ENCODE peak calls at places on chromosomes 12 and 14, in four cellular contexts. S is hepatocyte, E is mammary epithelial cell, J is fibroblast of lung. T is an unnamed sample.

GRCh38 chr12:1391722-1392121 is 202.7 kb downstream of the FBXL14 start:
- DNase-seq in S (no peak), E (peak), J (no peak), T (no peak)

GRCh38 chr14:23449314-23449713 is 13.9 kb upstream of the MYH7 start:
- DNase-seq in S (no peak), E (no peak), J (no peak), T (no peak)

GRCh38 chr12:32302218-32302826 is 97.0 kb upstream of the FGD4 start:
- DNase-seq in S (peak), E (peak), J (no peak), T (no peak)

GRCh38 chr14:28952707-28953106 is 186.1 kb downstream of the FOXG1 start:
- DNase-seq in S (no peak), E (no peak), J (no peak), T (no peak)

GRCh38 chr12:164207-164606 is 49.8 kb downstream of the SLC6A12 start:
- DNase-seq in S (peak), E (no peak), J (no peak), T (no peak)

GRCh38 chr12:47748507-47748828 is 10.2 kb downstream of the RAPGEF3 start:
- DNase-seq in S (no peak), E (no peak), J (no peak), T (no peak)

GRCh38 chr14:61281186-61281676 is at the start of gene TMEM30B:
- DNase-seq in S (peak), E (peak), J (no peak), T (no peak)

GRCh38 chr12:61750604-61751003 is 509.6 kb upstream of the USP15 start:
- DNase-seq in S (no peak), E (no peak), J (no peak), T (no peak)

GRCh38 chr12:33994857-33995808 is 27.2 kb upstream of the ALG10 start:
- DNase-seq in S (no peak), E (peak), J (no peak), T (no peak)

GRCh38 chr12:122021193-122021821 is 377 bp upstream of the BCL7A start:
- DNase-seq in S (peak), E (no peak), J (no peak), T (no peak)

GRCh38 chr12:87025976-87026375 is 769.8 kb upstream of the MGAT4C start:
- DNase-seq in S (no peak), E (peak), J (peak), T (peak)

GRCh38 chr14:68981124-68981523 is 2.0 kb upstream of the ACTN1 start:
- DNase-seq in S (no peak), E (no peak), J (no peak), T (no peak)

GRCh38 chr14:20732477-20732876 is 13.2 kb upstream of the EDDM3A start:
- DNase-seq in S (no peak), E (no peak), J (no peak), T (no peak)

GRCh38 chr14:61713724-61714437 is 18.6 kb downstream of the HIF1A start:
- DNase-seq in S (no peak), E (no peak), J (no peak), T (no peak)

GRCh38 chr12:67482751-67483661 is 165.5 kb upstream of the DYRK2 start:
- DNase-seq in S (peak), E (peak), J (peak), T (peak)

GRCh38 chr12:19066471-19067001 is 63.0 kb upstream of the PLEKHA5 start:
- DNase-seq in S (peak), E (no peak), J (no peak), T (no peak)

GRCh38 chr12:114746297-114747074 is 62.5 kb upstream of the TBX3 start:
- DNase-seq in S (no peak), E (no peak), J (no peak), T (no peak)

GRCh38 chr12:93825501-93825888 is 148.3 kb downstream of the CRADD start:
- DNase-seq in S (no peak), E (no peak), J (no peak), T (no peak)

GRCh38 chr12:99984271-99985128 is at the start of gene ANKS1B:
- DNase-seq in S (peak), E (peak), J (peak), T (no peak)

GRCh38 chr12:132406498-132407461 is 77.4 kb upstream of the GALNT9 start:
- DNase-seq in S (no peak), E (no peak), J (no peak), T (no peak)

GRCh38 chr12:28082101-28082500 is 108.2 kb upstream of the CCDC91 start:
- DNase-seq in S (no peak), E (no peak), J (no peak), T (no peak)

GRCh38 chr12:8697120-8697475 is 693 bp upstream of the RIMKLB start:
- DNase-seq in S (peak), E (peak), J (peak), T (no peak)

GRCh38 chr12:54370218-54370730 is 6.0 kb upstream of the GPR84 start:
- DNase-seq in S (peak), E (peak), J (peak), T (no peak)

GRCh38 chr12:45721374-45721773 is 8.1 kb upstream of the ARID2 start:
- DNase-seq in S (no peak), E (no peak), J (no peak), T (no peak)

GRCh38 chr12:77152623-77153193 is 87.3 kb upstream of the E2F7 start:
- DNase-seq in S (peak), E (peak), J (peak), T (no peak)

GRCh38 chr14:54396493-54397335 is at the start of gene CDKN3:
- DNase-seq in S (peak), E (peak), J (peak), T (peak)

GRCh38 chr12:132617822-132618682 is 524 bp upstream of the P2RX2 start:
- DNase-seq in S (no peak), E (no peak), J (no peak), T (no peak)

GRCh38 chr14:104550849-104551728 is 28.5 kb upstream of the C14orf180 start:
- DNase-seq in S (no peak), E (no peak), J (no peak), T (no peak)

GRCh38 chr12:29102739-29103138 is 46.3 kb upstream of the FAR2 start:
- DNase-seq in S (no peak), E (no peak), J (no peak), T (no peak)

GRCh38 chr12:51591020-51591901 is at the start of gene SCN8A:
- DNase-seq in S (peak), E (no peak), J (peak), T (no peak)

GRCh38 chr14:61355892-61356325 is 34.5 kb downstream of the PRKCH start:
- DNase-seq in S (peak), E (peak), J (peak), T (no peak)

GRCh38 chr12:10214131-10214876 is 1.6 kb downstream of the GABARAPL1 start:
- DNase-seq in S (peak), E (peak), J (peak), T (no peak)

GRCh38 chr12:52805000-52805399 is 8.9 kb downstream of the KRT4 start:
- DNase-seq in S (no peak), E (no peak), J (no peak), T (no peak)

DNA sequence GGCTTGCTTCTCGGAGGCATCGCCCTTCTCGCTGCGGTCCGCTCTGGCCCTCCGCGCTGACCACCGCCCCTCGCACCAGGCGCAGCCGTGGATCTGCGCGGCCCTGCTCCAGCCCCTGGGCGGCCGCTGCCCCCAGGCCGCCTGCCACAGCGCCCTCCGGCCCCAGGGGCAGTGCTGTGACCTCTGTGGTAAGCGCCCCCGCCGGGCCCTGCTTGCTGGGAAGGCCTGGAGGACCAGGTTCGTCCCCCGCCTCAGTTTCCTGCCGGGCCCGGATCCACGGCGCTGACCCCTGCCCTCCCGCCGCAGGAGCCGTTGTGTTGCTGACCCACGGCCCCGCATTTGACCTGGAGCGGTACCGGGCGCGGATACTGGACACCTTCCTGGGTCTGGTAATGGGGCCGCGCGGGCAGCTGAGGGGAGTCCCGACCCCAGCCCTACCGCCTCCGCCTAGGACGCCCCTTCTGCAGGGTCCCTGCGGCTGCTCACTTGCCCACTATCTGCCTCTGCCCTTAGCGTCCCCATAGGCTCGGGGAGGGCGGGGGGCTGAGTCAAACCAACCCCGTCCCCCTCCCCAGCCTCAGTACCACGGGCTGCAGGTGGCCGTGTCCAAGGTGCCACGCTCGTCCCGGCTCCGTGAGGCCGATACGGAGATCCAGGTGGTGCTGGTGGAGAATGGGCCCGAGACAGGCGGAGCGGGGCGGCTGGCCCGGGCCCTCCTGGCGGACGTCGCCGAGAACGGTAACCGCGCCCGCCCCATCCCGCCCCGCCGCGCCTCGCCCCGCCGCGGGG is 7.1 kb downstream of the AMN start:
- DNase-seq in S (peak), E (no peak), J (no peak), T (no peak)
- TF ChIP-seq EZH2 in S (peak), E (peak), J (peak), T (no peak)

DNA sequence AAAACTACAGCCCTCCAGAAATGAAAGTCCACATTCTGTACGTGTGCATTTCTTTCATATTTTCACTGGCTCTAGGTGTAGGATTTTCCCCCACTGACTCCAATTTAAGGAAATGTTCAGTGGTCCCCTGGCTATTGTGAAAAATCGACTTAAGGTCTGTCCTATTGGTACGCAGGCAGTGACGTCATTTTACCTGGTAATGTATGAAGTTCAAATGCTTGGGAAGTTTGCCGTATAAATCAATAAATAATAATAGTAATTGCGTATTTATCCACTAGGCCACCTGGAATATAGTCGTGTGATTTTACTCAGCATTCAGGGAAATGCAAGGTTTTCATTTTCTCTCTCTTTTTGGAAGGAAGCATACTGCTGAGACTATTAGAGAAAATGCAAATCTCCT is 107.1 kb downstream of the EXOC5 start:
- DNase-seq in S (no peak), E (no peak), J (no peak), T (no peak)
- TF ChIP-seq EZH2 in S (no peak), E (no peak), J (no peak), T (no peak)

DNA sequence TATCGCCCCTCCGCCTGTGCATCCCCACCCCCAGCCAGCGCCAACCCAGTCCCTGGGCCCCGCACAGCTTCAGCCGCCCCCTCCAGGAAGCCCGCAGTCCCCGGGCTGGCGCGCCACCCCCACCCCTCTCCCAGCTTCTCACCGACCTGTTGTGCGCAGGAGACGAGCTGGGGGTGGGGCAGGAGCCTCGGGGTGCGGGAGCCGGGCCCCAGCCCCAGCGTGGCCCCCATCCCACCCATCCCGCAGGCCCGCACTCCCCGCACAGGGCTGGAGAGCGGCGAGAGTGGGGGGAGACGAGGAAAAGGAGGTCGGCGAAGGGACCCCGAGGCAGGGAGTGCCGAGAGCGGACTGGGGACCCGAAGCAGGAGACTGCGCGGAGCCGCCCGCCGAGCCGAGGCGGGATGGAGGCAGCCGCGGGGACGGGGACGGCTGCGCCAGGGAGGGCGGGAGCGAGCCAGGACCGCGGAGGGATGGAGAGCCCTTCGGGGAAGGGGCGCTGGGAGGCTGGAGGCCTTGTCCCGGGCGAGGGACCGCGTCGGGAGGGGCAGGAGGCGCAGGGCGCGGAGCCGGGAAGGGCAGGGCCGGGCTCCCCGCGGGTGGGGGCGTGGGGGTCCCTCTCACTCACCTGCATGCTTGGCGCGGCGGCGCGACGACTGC is 498 bp downstream of the PIANP start:
- DNase-seq in S (peak), E (no peak), J (no peak), T (no peak)
- TF ChIP-seq EZH2 in S (no peak), E (peak), J (no peak), T (no peak)

GRCh38 chr12:22130671-22131070 is 84.7 kb downstream of the CMAS start:
- DNase-seq in S (no peak), E (peak), J (no peak), T (no peak)
- TF ChIP-seq EZH2 in S (no peak), E (no peak), J (no peak), T (no peak)

GRCh38 chr12:125187780-125188741 is 122.8 kb downstream of the AACS start:
- DNase-seq in S (no peak), E (no peak), J (no peak), T (no peak)
- TF ChIP-seq EZH2 in S (no peak), E (peak), J (peak), T (no peak)